ENCODE peak calls at places on chromosome X, in nine cellular contexts. K is suprapubic skin, T is keratinocyte, L is stomach, A is esophagus muscularis mucosa, F is body of pancreas, B is psoas muscle, X is transverse colon, W is mucosa of descending colon. J is an unnamed sample.

GRCh38 chrX:39653656-39654055 is 444.1 kb downstream of the BCOR start:
- DNase-seq in K (no peak), T (no peak), L (no peak), A (no peak), F (no peak), B (no peak), X (no peak), W (no peak), J (no peak)

GRCh38 chrX:29229802-29230201 is 642.6 kb downstream of the IL1RAPL1 start:
- DNase-seq in K (no peak), T (no peak), L (no peak), A (no peak), F (no peak), B (no peak), X (no peak), W (no peak), J (no peak)

GRCh38 chrX:109974906-109975655 is 27.8 kb upstream of the TMEM164 start:
- DNase-seq in K (no peak), T (no peak), L (no peak), A (no peak), F (no peak), B (no peak), X (no peak), W (no peak), J (no peak)

GRCh38 chrX:7514871-7515599 is 327.9 kb upstream of the VCX start:
- DNase-seq in K (no peak), T (peak; percentile 5), L (no peak), A (no peak), F (no peak), B (no peak), X (no peak), W (no peak), J (no peak)

GRCh38 chrX:154396948-154397887 is 959 bp upstream of the RPL10 start:
- DNase-seq in K (peak; percentile 87), T (no peak), L (peak; percentile 73), A (no peak), F (peak; percentile 81), B (peak; percentile 88), X (peak; percentile 83), W (peak; percentile 89), J (peak; percentile 94)

GRCh38 chrX:137684591-137684990 is 118.7 kb downstream of the ZIC3 start:
- DNase-seq in K (no peak), T (no peak), L (no peak), A (no peak), F (no peak), B (no peak), X (no peak), W (no peak), J (no peak)

GRCh38 chrX:39043838-39044550 is 242.7 kb downstream of the MID1IP1 start:
- DNase-seq in K (no peak), T (no peak), L (no peak), A (no peak), F (no peak), B (no peak), X (no peak), W (no peak), J (no peak)

GRCh38 chrX:31092476-31092875 is 20.6 kb upstream of the FTHL17 start:
- DNase-seq in K (no peak), T (no peak), L (no peak), A (no peak), F (no peak), B (no peak), X (no peak), W (no peak), J (no peak)

DNA sequence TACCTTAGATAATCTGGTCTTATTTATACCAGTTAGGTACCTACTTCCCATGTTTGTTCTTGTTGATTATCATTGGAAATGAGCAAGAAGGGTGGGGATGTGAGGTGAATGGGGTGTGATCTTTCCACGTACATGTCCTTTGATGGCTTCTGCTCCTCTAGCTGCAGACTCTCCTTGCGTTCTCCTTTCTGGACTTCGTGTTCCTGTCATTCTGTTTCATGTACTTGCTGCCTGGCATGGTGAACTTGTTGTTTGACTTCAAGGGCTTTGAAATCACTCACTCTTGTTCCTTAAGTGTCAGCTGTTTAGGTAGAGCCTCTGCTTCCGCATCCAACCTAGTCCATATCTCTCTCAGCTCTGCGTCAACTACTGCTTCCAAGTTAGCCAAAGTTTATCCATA is 42.7 kb downstream of the FHL1 start:
- DNase-seq in K (no peak), T (no peak), L (no peak), A (no peak), F (no peak), B (no peak), X (no peak), W (no peak), J (no peak)
- H3K4me1 ChIP-seq in K (peaks cover 6% of the 10 kb centered on the region), T (no peaks in the 10 kb centered on the region), L (peaks cover 32% of the 10 kb centered on the region), A (peaks cover 64% of the 10 kb centered on the region), F (no peaks in the 10 kb centered on the region), B (peaks cover 33% of the 10 kb centered on the region), X (no peaks in the 10 kb centered on the region), W (no peaks in the 10 kb centered on the region), J (peaks cover 22% of the 10 kb centered on the region)

DNA sequence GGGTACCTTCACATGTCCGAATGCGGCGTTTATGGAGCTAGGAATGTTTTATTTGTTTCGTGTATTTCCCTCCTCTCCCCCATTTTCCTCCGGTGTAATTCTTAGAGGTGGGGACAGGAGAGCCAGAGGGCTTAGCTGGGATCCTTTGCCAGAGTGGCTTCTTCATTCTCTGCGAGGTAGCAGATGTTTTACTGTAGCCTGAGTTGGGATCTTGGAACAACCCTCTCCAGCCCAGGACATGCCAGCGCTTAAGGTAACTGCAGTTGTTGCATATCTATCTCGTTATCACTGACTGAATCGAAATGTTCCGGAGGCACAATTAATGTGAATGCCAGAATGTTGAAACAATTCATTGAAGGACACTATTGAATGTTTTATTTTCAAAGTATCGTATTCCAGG is 59.0 kb upstream of the DYNLT3 start:
- DNase-seq in K (no peak), T (no peak), L (no peak), A (no peak), F (no peak), B (no peak), X (no peak), W (no peak), J (no peak)
- H3K4me3 ChIP-seq in K (no peak overlapping the region), T (no peak overlapping the region), L (no peak overlapping the region), A (no peak overlapping the region), F (no peak overlapping the region), B (no peak overlapping the region), X (no peak overlapping the region), W (no peak overlapping the region), J (peak overlapping the region; percentile 9)

GRCh38 chrX:47499291-47499690 is 16.3 kb upstream of the ZNF41 start:
- DNase-seq in K (no peak), T (no peak), L (no peak), A (no peak), F (no peak), B (no peak), X (no peak), W (no peak), J (no peak)
- H3K4me1 ChIP-seq in K (peaks cover 3% of the 10 kb centered on the region), T (peaks cover 3% of the 10 kb centered on the region), L (no peaks in the 10 kb centered on the region), A (no peaks in the 10 kb centered on the region), F (no peaks in the 10 kb centered on the region), B (peaks cover 12% of the 10 kb centered on the region), X (no peaks in the 10 kb centered on the region), W (no peaks in the 10 kb centered on the region), J (no peaks in the 10 kb centered on the region)

GRCh38 chrX:318068-318738 is 393 bp downstream of the GTPBP6 start:
- DNase-seq in K (peak; percentile 100), T (peak; percentile 99), L (peak; percentile 99), A (peak; percentile 100), F (peak; percentile 99), B (peak; percentile 99), X (peak; percentile 99), W (peak; percentile 98), J (peak; percentile 99)
- H3K4me3 ChIP-seq in K (peak overlapping the region; percentile 98), T (peak overlapping the region; percentile 79), L (peak overlapping the region; percentile 97), A (peak overlapping the region; percentile 94), F (peak overlapping the region; percentile 26), B (peak overlapping the region; percentile 94), X (peak overlapping the region; percentile 100), W (peak overlapping the region; percentile 80), J (peak overlapping the region; percentile 69)

GRCh38 chrX:119693032-119693995 is at the start of gene SEPTIN6:
- DNase-seq in K (peak; percentile 80), T (peak; percentile 13), L (peak; percentile 72), A (no peak), F (peak; percentile 39), B (peak; percentile 81), X (peak; percentile 82), W (peak; percentile 88), J (peak; percentile 88)
- H3K4me1 ChIP-seq in K (peaks cover 8% of the 10 kb centered on the region), T (peaks cover 9% of the 10 kb centered on the region), L (peaks cover 14% of the 10 kb centered on the region), A (no peaks in the 10 kb centered on the region), F (peaks cover 6% of the 10 kb centered on the region), B (no peaks in the 10 kb centered on the region), X (no peaks in the 10 kb centered on the region), W (no peaks in the 10 kb centered on the region), J (no peaks in the 10 kb centered on the region)

DNA sequence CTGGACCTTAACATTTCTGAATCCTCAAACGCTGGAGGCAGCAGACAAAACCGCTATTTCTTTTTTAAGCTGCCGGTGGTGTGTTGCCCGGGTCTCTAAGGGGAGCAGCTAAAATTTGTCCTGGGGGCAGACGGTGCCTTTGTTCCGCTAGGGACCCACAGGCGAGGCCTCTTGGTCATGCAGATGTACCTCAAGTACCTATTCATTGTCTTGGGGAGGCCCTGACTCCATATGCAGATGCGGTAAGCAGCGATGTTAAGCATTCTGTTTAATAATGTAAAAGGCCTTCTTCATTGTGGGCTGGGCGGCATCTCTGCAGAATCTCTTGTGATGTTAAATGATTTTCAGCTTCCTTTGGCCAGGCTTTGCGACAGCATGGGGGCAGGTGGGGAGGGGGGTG is 98.9 kb upstream of the PJA1 start:
- DNase-seq in K (no peak), T (no peak), L (no peak), A (no peak), F (no peak), B (no peak), X (no peak), W (no peak), J (no peak)
- H3K4me3 ChIP-seq in K (no peak overlapping the region), T (no peak overlapping the region), L (no peak overlapping the region), A (no peak overlapping the region), F (no peak overlapping the region), B (no peak overlapping the region), X (no peak overlapping the region), W (no peak overlapping the region), J (no peak overlapping the region)

GRCh38 chrX:35149517-35149916 is 206.9 kb downstream of the FAM47B start:
- DNase-seq in K (no peak), T (no peak), L (no peak), A (no peak), F (no peak), B (no peak), X (no peak), W (no peak), J (no peak)

GRCh38 chrX:35150052-35150451 is 207.5 kb downstream of the FAM47B start:
- DNase-seq in K (no peak), T (no peak), L (no peak), A (no peak), F (no peak), B (no peak), X (no peak), W (no peak), J (no peak)

DNA sequence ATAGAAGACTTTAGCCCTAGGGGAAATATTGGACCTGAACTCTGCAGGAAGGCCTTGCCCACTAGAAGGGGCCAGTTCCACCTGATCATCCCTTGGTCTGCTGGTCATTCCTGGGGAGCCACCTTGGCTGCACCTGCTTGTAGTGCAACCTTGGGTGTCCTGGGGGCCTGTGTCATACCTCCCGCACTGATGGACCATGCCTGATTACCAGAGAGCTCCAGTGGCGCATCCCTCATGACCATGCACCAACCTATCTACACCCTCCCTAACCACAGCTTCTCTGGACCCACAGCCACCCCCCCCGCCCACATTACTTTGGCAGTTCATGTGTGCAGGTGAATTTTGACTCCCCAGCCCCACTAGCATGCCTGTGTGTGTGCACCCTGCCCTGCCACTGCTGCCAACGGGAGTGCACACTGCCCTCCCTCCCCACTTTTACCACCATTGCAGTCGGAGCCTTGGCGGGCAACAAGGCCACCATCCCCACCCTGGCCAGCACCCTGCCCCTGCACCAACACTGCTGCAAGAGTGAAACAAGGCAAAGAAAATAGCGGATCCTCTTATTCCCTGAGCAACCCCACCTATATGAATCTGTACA is 208.1 kb downstream of the FAM47B start:
- DNase-seq in K (no peak), T (no peak), L (no peak), A (no peak), F (no peak), B (no peak), X (no peak), W (no peak), J (peak; percentile 35)
- H3K4me1 ChIP-seq in K (no peaks in the 10 kb centered on the region), T (no peaks in the 10 kb centered on the region), L (no peaks in the 10 kb centered on the region), A (no peaks in the 10 kb centered on the region), F (no peaks in the 10 kb centered on the region), B (no peaks in the 10 kb centered on the region), X (no peaks in the 10 kb centered on the region), W (no peaks in the 10 kb centered on the region), J (no peaks in the 10 kb centered on the region)